ENCODE peak calls at places on chromosomes 7 and 10, in seven cellular contexts. Z is stimulated activated CD8-positive, alpha-beta memory T cell treated with anti-CD3 and anti-CD28 coated beads, Interleukin-4, amount 100 ng/mL, for 48 hours; P is brain microvascular endothelial cell; W is lower lobe of right lung; E is Right ventricle myocardium superior; T is HS-27A; X is HepG2. Y is an unnamed sample.

GRCh38 chr10:103602852-103603155 is 109.3 kb downstream of the NEURL1 start:
- DNase-seq in Z (no peak), X (no peak), T (no peak), P (no peak), W (no peak), E (no peak), Y (no peak)

GRCh38 chr10:101834341-101834740 is 9.3 kb downstream of the KCNIP2 start:
- DNase-seq in E (peak), X (no peak), Z (no peak), P (no peak), T (no peak), W (peak), Y (no peak)

GRCh38 chr7:94394399-94395140 is at the start of gene COL1A2:
- DNase-seq in W (peak), P (peak), Z (no peak), E (peak), X (no peak), T (peak), Y (peak)

GRCh38 chr7:75534727-75535307 is 42.7 kb downstream of the SPDYE5 start:
- DNase-seq in W (no peak), E (no peak), P (peak), T (peak), Z (no peak), X (no peak), Y (no peak)

GRCh38 chr7:146359181-146359580 is 242.6 kb downstream of the CNTNAP2 start:
- DNase-seq in Z (no peak), T (no peak), X (no peak), E (no peak), P (peak), W (no peak), Y (no peak)

GRCh38 chr7:88020953-88021650 is 87.1 kb downstream of the ADAM22 start:
- DNase-seq in P (no peak), W (no peak), Z (no peak), T (no peak), E (no peak), X (no peak), Y (no peak)

GRCh38 chr7:78218051-78218450 is 419.5 kb downstream of the PHTF2 start:
- DNase-seq in P (no peak), X (no peak), W (no peak), E (no peak), Z (no peak), T (no peak), Y (no peak)

GRCh38 chr7:4771737-4772136 is 3.7 kb upstream of the AP5Z1 start:
- DNase-seq in Z (no peak), T (no peak), E (no peak), P (no peak), W (no peak), X (no peak), Y (no peak)

GRCh38 chr10:110535958-110536891 is 31.3 kb upstream of the SMC3 start:
- DNase-seq in E (no peak), Z (peak), P (peak), T (no peak), W (peak), X (peak), Y (no peak)

GRCh38 chr7:19963695-19964094 is 190.3 kb upstream of the TMEM196 start:
- DNase-seq in P (no peak), E (no peak), W (no peak), X (no peak), Z (no peak), T (no peak), Y (no peak)

GRCh38 chr7:34875481-34875880 is 161.8 kb downstream of the DPY19L1 start:
- DNase-seq in W (no peak), X (no peak), Z (no peak), E (no peak), T (no peak), P (no peak), Y (no peak)

GRCh38 chr10:132665946-132666732 is 119.8 kb downstream of the NKX6-2 start:
- DNase-seq in X (no peak), Z (no peak), P (peak), W (peak), T (peak), E (peak), Y (no peak)

GRCh38 chr10:22573820-22574569 is 140.4 kb downstream of the PIP4K2A start:
- DNase-seq in P (no peak), Z (no peak), T (peak), E (no peak), X (peak), W (no peak), Y (no peak)

GRCh38 chr7:128166603-128167315 is 74.3 kb upstream of the LEP start:
- DNase-seq in X (no peak), W (no peak), E (no peak), P (no peak), T (no peak), Z (peak), Y (peak)

GRCh38 chr7:159099217-159099655 is 45.4 kb downstream of the VIPR2 start:
- DNase-seq in E (peak), X (no peak), W (no peak), P (no peak), Z (no peak), T (no peak), Y (no peak)

GRCh38 chr10:48509974-48510692 is 94.7 kb downstream of the ARHGAP22 start:
- DNase-seq in W (no peak), P (no peak), X (peak), T (no peak), Z (peak), E (no peak), Y (no peak)

GRCh38 chr10:68628576-68629127 is 68.5 kb downstream of the TET1 start:
- DNase-seq in X (no peak), E (no peak), P (no peak), W (no peak), T (no peak), Z (no peak), Y (no peak)

GRCh38 chr10:7359954-7360353 is 50.9 kb downstream of the SFMBT2 start:
- DNase-seq in P (no peak), Z (no peak), W (no peak), X (no peak), T (no peak), E (no peak), Y (no peak)